ENCODE peak calls at places on chromosomes 7 and 10, in eight cellular contexts. One of them, this sample, is unnamed.
A peak's percentile ranks its signal among the peaks of the same experiment; 100 is the strongest.

GRCh38 chr7:129115676-129116075 is 28.8 kb upstream of the TSPAN33 start:
- DNase-seq in germinal center: no peak
- DNase-seq in IMR-90: no peak
- DNase-seq in stimulated activated CD4-positive, alpha-beta T cell treated with anti-CD3 and anti-CD28 coated beads, Interleukin-2, amount 100 ng/mL, for 48 hours: no peak
- DNase-seq in iris pigment epithelial cell: no peak
- DNase-seq in fibroblast of lung: no peak
- DNase-seq in activated T-cell treated with anti-CD3 and anti-CD28 coated beads for 48 hours: no peak
- DNase-seq in PC-3: no peak
- DNase-seq in this sample: no peak

GRCh38 chr10:79145174-79145483 is 76.4 kb downstream of the ZMIZ1 start:
- DNase-seq in germinal center: no peak
- DNase-seq in IMR-90: no peak
- DNase-seq in stimulated activated CD4-positive, alpha-beta T cell treated with anti-CD3 and anti-CD28 coated beads, Interleukin-2, amount 100 ng/mL, for 48 hours: no peak
- DNase-seq in iris pigment epithelial cell: no peak
- DNase-seq in fibroblast of lung: no peak
- DNase-seq in activated T-cell treated with anti-CD3 and anti-CD28 coated beads for 48 hours: no peak
- DNase-seq in PC-3: no peak
- DNase-seq in this sample: no peak

GRCh38 chr10:26064106-26064505 is 130.1 kb downstream of the MYO3A start:
- DNase-seq in germinal center: no peak
- DNase-seq in IMR-90: no peak
- DNase-seq in stimulated activated CD4-positive, alpha-beta T cell treated with anti-CD3 and anti-CD28 coated beads, Interleukin-2, amount 100 ng/mL, for 48 hours: no peak
- DNase-seq in iris pigment epithelial cell: no peak
- DNase-seq in fibroblast of lung: peak; percentile 36
- DNase-seq in activated T-cell treated with anti-CD3 and anti-CD28 coated beads for 48 hours: no peak
- DNase-seq in PC-3: no peak
- DNase-seq in this sample: no peak

GRCh38 chr7:104272767-104273384 is 55.5 kb upstream of the LHFPL3 start:
- DNase-seq in germinal center: peak; percentile 15
- DNase-seq in IMR-90: peak; percentile 57
- DNase-seq in stimulated activated CD4-positive, alpha-beta T cell treated with anti-CD3 and anti-CD28 coated beads, Interleukin-2, amount 100 ng/mL, for 48 hours: no peak
- DNase-seq in iris pigment epithelial cell: peak; percentile 62
- DNase-seq in fibroblast of lung: peak; percentile 32
- DNase-seq in activated T-cell treated with anti-CD3 and anti-CD28 coated beads for 48 hours: no peak
- DNase-seq in PC-3: peak; percentile 56
- DNase-seq in this sample: peak; percentile 33

GRCh38 chr7:80359029-80359428 is 152.8 kb downstream of the GNAT3 start:
- DNase-seq in germinal center: no peak
- DNase-seq in IMR-90: no peak
- DNase-seq in stimulated activated CD4-positive, alpha-beta T cell treated with anti-CD3 and anti-CD28 coated beads, Interleukin-2, amount 100 ng/mL, for 48 hours: no peak
- DNase-seq in iris pigment epithelial cell: no peak
- DNase-seq in fibroblast of lung: no peak
- DNase-seq in activated T-cell treated with anti-CD3 and anti-CD28 coated beads for 48 hours: no peak
- DNase-seq in PC-3: no peak
- DNase-seq in this sample: no peak

GRCh38 chr10:79266543-79267312 is 80.5 kb upstream of the PPIF start:
- DNase-seq in germinal center: peak; percentile 44
- DNase-seq in IMR-90: peak; percentile 93
- DNase-seq in stimulated activated CD4-positive, alpha-beta T cell treated with anti-CD3 and anti-CD28 coated beads, Interleukin-2, amount 100 ng/mL, for 48 hours: no peak
- DNase-seq in iris pigment epithelial cell: peak; percentile 93
- DNase-seq in fibroblast of lung: peak; percentile 95
- DNase-seq in activated T-cell treated with anti-CD3 and anti-CD28 coated beads for 48 hours: no peak
- DNase-seq in PC-3: peak; percentile 88
- DNase-seq in this sample: peak; percentile 71

GRCh38 chr7:106076537-106076936 is 35.6 kb downstream of the SYPL1 start:
- DNase-seq in germinal center: no peak
- DNase-seq in IMR-90: no peak
- DNase-seq in stimulated activated CD4-positive, alpha-beta T cell treated with anti-CD3 and anti-CD28 coated beads, Interleukin-2, amount 100 ng/mL, for 48 hours: no peak
- DNase-seq in iris pigment epithelial cell: no peak
- DNase-seq in fibroblast of lung: no peak
- DNase-seq in activated T-cell treated with anti-CD3 and anti-CD28 coated beads for 48 hours: no peak
- DNase-seq in PC-3: no peak
- DNase-seq in this sample: no peak

GRCh38 chr7:155913311-155913710 is 101.0 kb upstream of the SHH start:
- DNase-seq in germinal center: no peak
- DNase-seq in IMR-90: peak; percentile 35
- DNase-seq in stimulated activated CD4-positive, alpha-beta T cell treated with anti-CD3 and anti-CD28 coated beads, Interleukin-2, amount 100 ng/mL, for 48 hours: no peak
- DNase-seq in iris pigment epithelial cell: no peak
- DNase-seq in fibroblast of lung: no peak
- DNase-seq in activated T-cell treated with anti-CD3 and anti-CD28 coated beads for 48 hours: no peak
- DNase-seq in PC-3: no peak
- DNase-seq in this sample: no peak

GRCh38 chr10:71009031-71009605 is 120.8 kb upstream of the PCBD1 start:
- DNase-seq in germinal center: no peak
- DNase-seq in IMR-90: no peak
- DNase-seq in stimulated activated CD4-positive, alpha-beta T cell treated with anti-CD3 and anti-CD28 coated beads, Interleukin-2, amount 100 ng/mL, for 48 hours: no peak
- DNase-seq in iris pigment epithelial cell: no peak
- DNase-seq in fibroblast of lung: no peak
- DNase-seq in activated T-cell treated with anti-CD3 and anti-CD28 coated beads for 48 hours: no peak
- DNase-seq in PC-3: no peak
- DNase-seq in this sample: no peak

GRCh38 chr7:37112882-37113281 is 335.8 kb downstream of the ELMO1 start:
- DNase-seq in germinal center: no peak
- DNase-seq in IMR-90: no peak
- DNase-seq in stimulated activated CD4-positive, alpha-beta T cell treated with anti-CD3 and anti-CD28 coated beads, Interleukin-2, amount 100 ng/mL, for 48 hours: no peak
- DNase-seq in iris pigment epithelial cell: no peak
- DNase-seq in fibroblast of lung: no peak
- DNase-seq in activated T-cell treated with anti-CD3 and anti-CD28 coated beads for 48 hours: no peak
- DNase-seq in PC-3: no peak
- DNase-seq in this sample: peak; percentile 73

GRCh38 chr10:117424171-117424570 is 48.9 kb upstream of the PDZD8 start:
- DNase-seq in germinal center: no peak
- DNase-seq in IMR-90: no peak
- DNase-seq in stimulated activated CD4-positive, alpha-beta T cell treated with anti-CD3 and anti-CD28 coated beads, Interleukin-2, amount 100 ng/mL, for 48 hours: no peak
- DNase-seq in iris pigment epithelial cell: no peak
- DNase-seq in fibroblast of lung: no peak
- DNase-seq in activated T-cell treated with anti-CD3 and anti-CD28 coated beads for 48 hours: no peak
- DNase-seq in PC-3: no peak
- DNase-seq in this sample: no peak

GRCh38 chr10:95864906-95865813 is 42.6 kb upstream of the CC2D2B start:
- DNase-seq in germinal center: peak; percentile 85
- DNase-seq in IMR-90: peak; percentile 86
- DNase-seq in stimulated activated CD4-positive, alpha-beta T cell treated with anti-CD3 and anti-CD28 coated beads, Interleukin-2, amount 100 ng/mL, for 48 hours: peak; percentile 12
- DNase-seq in iris pigment epithelial cell: peak; percentile 90
- DNase-seq in fibroblast of lung: peak; percentile 75
- DNase-seq in activated T-cell treated with anti-CD3 and anti-CD28 coated beads for 48 hours: no peak
- DNase-seq in PC-3: peak; percentile 56
- DNase-seq in this sample: peak; percentile 59

GRCh38 chr7:68321776-68322496 is 1276.3 kb upstream of the AUTS2 start:
- DNase-seq in germinal center: no peak
- DNase-seq in IMR-90: no peak
- DNase-seq in stimulated activated CD4-positive, alpha-beta T cell treated with anti-CD3 and anti-CD28 coated beads, Interleukin-2, amount 100 ng/mL, for 48 hours: no peak
- DNase-seq in iris pigment epithelial cell: no peak
- DNase-seq in fibroblast of lung: peak; percentile 22
- DNase-seq in activated T-cell treated with anti-CD3 and anti-CD28 coated beads for 48 hours: no peak
- DNase-seq in PC-3: no peak
- DNase-seq in this sample: no peak

GRCh38 chr7:33511735-33512134 is 382.4 kb downstream of the BBS9 start:
- DNase-seq in germinal center: no peak
- DNase-seq in IMR-90: no peak
- DNase-seq in stimulated activated CD4-positive, alpha-beta T cell treated with anti-CD3 and anti-CD28 coated beads, Interleukin-2, amount 100 ng/mL, for 48 hours: no peak
- DNase-seq in iris pigment epithelial cell: no peak
- DNase-seq in fibroblast of lung: peak; percentile 10
- DNase-seq in activated T-cell treated with anti-CD3 and anti-CD28 coated beads for 48 hours: no peak
- DNase-seq in PC-3: no peak
- DNase-seq in this sample: no peak

GRCh38 chr10:74431816-74432215 is 280.8 kb downstream of the ADK start:
- DNase-seq in germinal center: no peak
- DNase-seq in IMR-90: no peak
- DNase-seq in stimulated activated CD4-positive, alpha-beta T cell treated with anti-CD3 and anti-CD28 coated beads, Interleukin-2, amount 100 ng/mL, for 48 hours: no peak
- DNase-seq in iris pigment epithelial cell: no peak
- DNase-seq in fibroblast of lung: no peak
- DNase-seq in activated T-cell treated with anti-CD3 and anti-CD28 coated beads for 48 hours: no peak
- DNase-seq in PC-3: no peak
- DNase-seq in this sample: no peak

GRCh38 chr7:56083150-56083785 is 9.5 kb downstream of the PHKG1 start:
- DNase-seq in germinal center: no peak
- DNase-seq in IMR-90: no peak
- DNase-seq in stimulated activated CD4-positive, alpha-beta T cell treated with anti-CD3 and anti-CD28 coated beads, Interleukin-2, amount 100 ng/mL, for 48 hours: no peak
- DNase-seq in iris pigment epithelial cell: no peak
- DNase-seq in fibroblast of lung: no peak
- DNase-seq in activated T-cell treated with anti-CD3 and anti-CD28 coated beads for 48 hours: no peak
- DNase-seq in PC-3: no peak
- DNase-seq in this sample: no peak

This sample was measured in mammary epithelial cell.